ENCODE peak calls at places on chromosome 11, in six cellular contexts. J is GM12878, F is H1, L is GM12891, A is K562, G is HepG2. X is an unnamed sample.

GRCh38 chr11:68040121-68040956 is 1.5 kb downstream of the TCIRG1 start:
- DNase-seq in J (peak; percentile 21), F (peak; percentile 36), L (peak; percentile 88), A (peak; percentile 69), G (peak; percentile 79), X (peak; percentile 95)

GRCh38 chr11:86940122-86940777 is 14.9 kb downstream of the FZD4 start:
- DNase-seq in J (no peak), F (no peak), L (no peak), A (peak; percentile 52), G (peak; percentile 74), X (no peak)

GRCh38 chr11:128146926-128147605 is 440.3 kb downstream of the ETS1 start:
- DNase-seq in J (no peak), F (no peak), L (no peak), A (no peak), G (no peak), X (no peak)

GRCh38 chr11:45233121-45233803 is 52.9 kb downstream of the SYT13 start:
- DNase-seq in J (no peak), F (peak; percentile 53), L (peak; percentile 84), A (peak; percentile 81), G (peak; percentile 47), X (peak; percentile 80)

GRCh38 chr11:93089474-93090102 is 108.2 kb downstream of the SLC36A4 start:
- DNase-seq in J (no peak), F (no peak), L (no peak), A (peak; percentile 8), G (peak; percentile 17), X (no peak)

GRCh38 chr11:5071815-5072214 is 2.4 kb downstream of the OR52E1 start:
- DNase-seq in J (no peak), F (no peak), L (no peak), A (no peak), G (no peak), X (no peak)

GRCh38 chr11:134687548-134687947 is 275.5 kb upstream of the B3GAT1 start:
- DNase-seq in J (no peak), F (no peak), L (no peak), A (no peak), G (no peak), X (no peak)

GRCh38 chr11:123268118-123268517 is 73.1 kb upstream of the CLMP start:
- DNase-seq in J (no peak), F (no peak), L (no peak), A (no peak), G (no peak), X (no peak)

GRCh38 chr11:66643745-66644437 is 5.4 kb downstream of the RBM4 start:
- DNase-seq in J (no peak), F (no peak), L (no peak), A (no peak), G (no peak), X (no peak)

GRCh38 chr11:120023551-120023950 is 114.4 kb downstream of the TRIM29 start:
- DNase-seq in J (no peak), F (no peak), L (no peak), A (no peak), G (no peak), X (no peak)

GRCh38 chr11:111406589-111406988 is 27.5 kb upstream of the POU2AF1 start:
- DNase-seq in J (no peak), F (no peak), L (no peak), A (no peak), G (no peak), X (no peak)

GRCh38 chr11:43984519-43985385 is 42.3 kb downstream of the C11orf96 start:
- DNase-seq in J (no peak), F (no peak), L (no peak), A (no peak), G (peak; percentile 80), X (no peak)

GRCh38 chr11:19241260-19242183 is 777 bp upstream of the E2F8 start:
- DNase-seq in J (no peak), F (no peak), L (peak; percentile 70), A (peak; percentile 90), G (no peak), X (peak; percentile 74)

GRCh38 chr11:133897331-133897650 is 52.0 kb upstream of the SPATA19 start:
- DNase-seq in J (no peak), F (no peak), L (no peak), A (no peak), G (no peak), X (no peak)

GRCh38 chr11:88246680-88247079 is 71.4 kb upstream of the RAB38 start:
- DNase-seq in J (no peak), F (no peak), L (no peak), A (no peak), G (no peak), X (no peak)

GRCh38 chr11:74255741-74256369 is 55.6 kb downstream of the P4HA3 start:
- DNase-seq in J (no peak), F (peak; percentile 17), L (peak; percentile 56), A (peak; percentile 72), G (peak; percentile 42), X (peak; percentile 43)

GRCh38 chr11:47161134-47161854 is 15.4 kb downstream of the ARFGAP2 start:
- DNase-seq in J (no peak), F (no peak), L (peak; percentile 87), A (peak; percentile 87), G (peak; percentile 63), X (peak; percentile 79)

GRCh38 chr11:70397336-70397982 is 870 bp upstream of the CTTN start:
- DNase-seq in J (no peak), F (no peak), L (no peak), A (peak; percentile 55), G (peak; percentile 43), X (no peak)

GRCh38 chr11:105740164-105740903 is 130.5 kb downstream of the GRIA4 start:
- DNase-seq in J (peak; percentile 7), F (no peak), L (no peak), A (no peak), G (no peak), X (no peak)

GRCh38 chr11:98136357-98136756 is 884.4 kb upstream of the CNTN5 start:
- DNase-seq in J (no peak), F (no peak), L (no peak), A (no peak), G (no peak), X (no peak)

GRCh38 chr11:110735431-110736157 is 23.4 kb upstream of the ARHGAP20 start:
- DNase-seq in J (no peak), F (no peak), L (no peak), A (no peak), G (no peak), X (no peak)

GRCh38 chr11:117595440-117595839 is 201.6 kb downstream of the DSCAML1 start:
- DNase-seq in J (no peak), F (no peak), L (no peak), A (peak; percentile 18), G (no peak), X (no peak)

GRCh38 chr11:102647430-102647829 is 22.3 kb upstream of the MMP20 start:
- DNase-seq in J (no peak), F (no peak), L (no peak), A (no peak), G (no peak), X (no peak)

GRCh38 chr11:57712256-57713150 is at the start of gene TMX2:
- DNase-seq in J (peak; percentile 99), F (peak; percentile 90), L (peak; percentile 71), A (peak; percentile 93), G (peak; percentile 100), X (peak; percentile 69)

GRCh38 chr11:57709802-57710367 is 2.1 kb downstream of the MED19 start:
- DNase-seq in J (no peak), F (no peak), L (no peak), A (no peak), G (no peak), X (no peak)

GRCh38 chr11:57713849-57714248 is 1.5 kb downstream of the TMX2 start:
- DNase-seq in J (no peak), F (no peak), L (no peak), A (no peak), G (no peak), X (no peak)

DNA sequence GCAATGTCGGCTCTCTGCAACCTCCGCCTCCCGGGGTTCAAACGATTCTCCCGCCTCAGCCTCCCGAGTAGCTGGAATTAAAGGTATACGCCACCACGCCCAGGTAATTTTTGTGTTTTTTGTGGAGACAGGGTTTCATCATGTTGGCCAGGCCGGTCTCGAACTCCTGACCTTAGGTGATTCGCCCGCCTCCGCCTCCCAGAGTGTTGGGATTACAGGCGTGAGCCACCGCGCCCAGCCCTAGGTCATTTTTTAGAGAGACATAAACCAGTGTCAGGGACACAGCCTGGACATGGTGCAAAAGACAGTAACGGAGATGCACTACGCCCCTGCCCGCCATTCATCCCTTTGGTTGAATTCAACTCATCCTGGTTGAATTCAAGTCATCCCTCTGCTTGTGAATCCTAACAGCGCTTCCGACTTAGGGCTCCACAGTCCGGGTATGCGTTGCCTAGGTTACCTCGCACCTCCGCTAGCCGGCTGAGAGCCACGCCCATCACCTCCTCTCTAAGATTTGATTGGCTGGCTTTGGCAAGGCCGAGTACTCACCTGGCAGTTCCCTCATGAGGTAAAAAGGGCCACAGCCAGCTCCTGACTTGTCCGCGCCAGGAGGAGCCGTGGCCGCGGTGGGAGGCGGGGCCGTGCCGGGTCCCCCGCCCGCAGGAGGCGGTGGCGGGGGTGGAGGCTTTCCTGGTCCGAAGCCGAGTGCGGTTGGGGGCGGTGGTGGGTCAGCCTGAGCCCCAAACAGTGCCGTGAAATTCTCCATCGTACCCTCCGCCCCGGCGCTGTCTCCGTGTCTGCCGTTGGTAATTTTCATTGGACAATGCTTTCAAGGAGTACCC is at the start of gene MED19:
- DNase-seq in J (peak; percentile 48), F (peak; percentile 92), L (peak; percentile 56), A (peak; percentile 90), G (peak; percentile 93), X (no peak)
- TF ChIP-seq POLR2A in J (peak; percentile 59), F (no peak), L (no peak), A (no peak), G (no peak), X (no peak)

GRCh38 chr11:38356255-38356654 is 1758.2 kb upstream of the RAG2 start:
- DNase-seq in J (no peak), F (no peak), L (no peak), A (no peak), G (no peak), X (no peak)
- TF ChIP-seq TAF1 in J (no peak), F (no peak), L (no peak), A (no peak), G (no peak), X (no peak)

GRCh38 chr11:61699737-61700160 is 19.6 kb downstream of the DAGLA start:
- DNase-seq in J (no peak), F (no peak), L (no peak), A (no peak), G (no peak), X (no peak)

GRCh38 chr11:61697764-61698163 is 17.6 kb downstream of the DAGLA start:
- DNase-seq in J (no peak), F (no peak), L (no peak), A (no peak), G (no peak), X (no peak)

GRCh38 chr11:61696602-61697001 is 16.4 kb downstream of the DAGLA start:
- DNase-seq in J (no peak), F (no peak), L (no peak), A (no peak), G (no peak), X (no peak)

GRCh38 chr11:61697093-61697492 is 16.9 kb downstream of the DAGLA start:
- DNase-seq in J (no peak), F (no peak), L (no peak), A (no peak), G (no peak), X (no peak)

GRCh38 chr11:61698173-61698965 is 18.2 kb downstream of the DAGLA start:
- DNase-seq in J (no peak), F (no peak), L (no peak), A (no peak), G (no peak), X (no peak)
- TF ChIP-seq POLR2A in J (no peak), F (no peak), L (no peak), A (no peak), G (no peak), X (no peak)

GRCh38 chr11:22133785-22134184 is 59.1 kb upstream of the ANO5 start:
- DNase-seq in J (no peak), F (no peak), L (no peak), A (no peak), G (no peak), X (no peak)

GRCh38 chr11:22130462-22131053 is 62.3 kb upstream of the ANO5 start:
- DNase-seq in J (no peak), F (no peak), L (no peak), A (no peak), G (no peak), X (no peak)
- TF ChIP-seq TAF1 in J (no peak), F (no peak), L (no peak), A (no peak), G (no peak), X (no peak)